ENCODE peak calls at places on chromosome 7, in five cellular contexts. One of them, this sample, is unnamed. For H3K4me1, the result is how much of the 10 kb centered on the place peaks cover.

GRCh38 chr7:140940866-140941265 is 16.1 kb upstream of the BRAF start:
- DNase-seq in hepatocyte: no peak
- DNase-seq in adrenal gland: no peak
- DNase-seq in spleen: no peak
- DNase-seq in transverse colon: no peak
- DNase-seq in this sample: no peak

GRCh38 chr7:129199406-129199805 is 11.0 kb downstream of the SMO start:
- DNase-seq in adrenal gland: no peak
- DNase-seq in spleen: no peak
- DNase-seq in hepatocyte: no peak
- DNase-seq in transverse colon: no peak
- DNase-seq in this sample: no peak

GRCh38 chr7:148173296-148173695 is 417.3 kb upstream of the C7orf33 start:
- DNase-seq in hepatocyte: no peak
- DNase-seq in spleen: no peak
- DNase-seq in transverse colon: no peak
- DNase-seq in adrenal gland: no peak
- DNase-seq in this sample: no peak

GRCh38 chr7:11332186-11332864 is 358.7 kb downstream of the PHF14 start:
- DNase-seq in hepatocyte: no peak
- DNase-seq in adrenal gland: no peak
- DNase-seq in spleen: no peak
- DNase-seq in transverse colon: no peak
- DNase-seq in this sample: no peak

GRCh38 chr7:70647801-70648491 is 484.0 kb upstream of the GALNT17 start:
- DNase-seq in transverse colon: peak
- DNase-seq in adrenal gland: no peak
- DNase-seq in hepatocyte: no peak
- DNase-seq in spleen: no peak
- DNase-seq in this sample: no peak

GRCh38 chr7:22675436-22675835 is 51.6 kb upstream of the IL6 start:
- DNase-seq in adrenal gland: peak
- DNase-seq in hepatocyte: no peak
- DNase-seq in spleen: no peak
- DNase-seq in transverse colon: no peak
- DNase-seq in this sample: no peak

GRCh38 chr7:6367701-6368211 is 80.0 kb downstream of the DAGLB start:
- DNase-seq in adrenal gland: no peak
- DNase-seq in spleen: peak
- DNase-seq in transverse colon: no peak
- DNase-seq in hepatocyte: peak
- DNase-seq in this sample: peak

GRCh38 chr7:143960813-143961610 is 6.4 kb downstream of the OR2F1 start:
- DNase-seq in transverse colon: peak
- DNase-seq in adrenal gland: no peak
- DNase-seq in hepatocyte: no peak
- DNase-seq in spleen: no peak
- DNase-seq in this sample: no peak

GRCh38 chr7:5501465-5501864 is 77.8 kb upstream of the TNRC18 start:
- DNase-seq in adrenal gland: no peak
- DNase-seq in spleen: no peak
- DNase-seq in hepatocyte: no peak
- DNase-seq in transverse colon: no peak
- DNase-seq in this sample: no peak

GRCh38 chr7:43119371-43120069 is 7.1 kb downstream of the HECW1 start:
- DNase-seq in transverse colon: no peak
- DNase-seq in hepatocyte: no peak
- DNase-seq in spleen: no peak
- DNase-seq in adrenal gland: no peak
- DNase-seq in this sample: no peak

GRCh38 chr7:83976302-83976701 is 218.3 kb downstream of the SEMA3A start:
- DNase-seq in spleen: no peak
- DNase-seq in hepatocyte: peak
- DNase-seq in adrenal gland: no peak
- DNase-seq in transverse colon: no peak
- DNase-seq in this sample: peak

GRCh38 chr7:140539466-140539865 is 60.2 kb upstream of the MKRN1 start:
- DNase-seq in spleen: peak
- DNase-seq in hepatocyte: no peak
- DNase-seq in transverse colon: no peak
- DNase-seq in adrenal gland: no peak
- DNase-seq in this sample: no peak

GRCh38 chr7:514651-515598 is 4.7 kb downstream of the PDGFA start:
- DNase-seq in transverse colon: peak
- DNase-seq in adrenal gland: no peak
- DNase-seq in hepatocyte: no peak
- DNase-seq in spleen: no peak
- DNase-seq in this sample: peak

DNA sequence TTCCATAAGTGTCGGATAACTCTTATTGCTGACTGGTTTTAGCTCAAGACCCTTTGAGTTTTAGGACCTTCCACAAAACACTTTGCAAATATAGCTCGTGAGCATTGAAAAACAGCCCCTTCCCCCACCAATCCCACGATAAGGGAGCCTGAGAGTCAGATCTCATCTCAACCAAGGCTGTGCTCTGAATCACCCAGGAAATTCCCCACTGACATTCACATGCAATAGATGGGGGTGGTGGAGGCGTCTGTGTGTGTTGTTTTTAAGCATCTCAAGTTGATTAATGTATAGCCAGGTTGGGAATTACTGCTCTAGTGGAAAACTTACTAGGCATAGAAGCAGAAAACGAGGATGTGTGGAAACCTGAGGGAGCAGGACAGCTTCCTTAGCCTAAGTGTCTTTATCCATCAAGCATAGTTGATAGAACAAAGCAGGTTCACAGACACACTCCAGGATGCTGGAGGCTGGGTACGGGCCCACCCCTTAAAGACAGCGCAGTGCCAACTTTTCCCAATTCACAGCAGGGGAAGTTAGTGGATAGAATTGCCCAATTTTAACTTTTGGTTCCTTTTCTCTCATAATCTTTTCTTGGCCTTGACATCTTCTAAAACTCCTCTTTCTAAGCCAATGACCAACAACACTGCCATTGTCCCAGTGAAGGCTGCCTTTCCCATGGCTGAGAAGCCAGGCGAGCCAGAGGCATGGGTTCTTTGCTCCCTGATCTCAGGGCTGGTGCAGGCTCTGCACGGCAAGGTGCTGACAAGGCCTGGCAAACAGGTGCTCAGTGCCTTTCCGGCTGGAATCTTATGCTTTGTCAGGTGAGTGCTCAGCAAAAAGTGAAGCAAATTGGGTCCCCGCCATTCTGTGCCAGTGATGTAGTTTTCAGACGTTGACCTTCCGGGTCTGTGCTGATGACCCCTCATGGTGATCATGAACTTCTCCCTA is 98.5 kb upstream of the INSIG1 start:
- DNase-seq in spleen: no peak
- DNase-seq in hepatocyte: no peak
- DNase-seq in adrenal gland: no peak
- DNase-seq in transverse colon: no peak
- DNase-seq in this sample: no peak
- H3K4me3 ChIP-seq in spleen: no peak
- H3K4me3 ChIP-seq in hepatocyte: no peak
- H3K4me3 ChIP-seq in adrenal gland: no peak
- H3K4me3 ChIP-seq in transverse colon: no peak
- H3K4me3 ChIP-seq in this sample: no peak

GRCh38 chr7:24576171-24577052 is 3.2 kb downstream of the PALS2 start:
- DNase-seq in spleen: no peak
- DNase-seq in transverse colon: no peak
- DNase-seq in adrenal gland: peak
- DNase-seq in hepatocyte: peak
- DNase-seq in this sample: peak

GRCh38 chr7:24573008-24573553 is at the start of gene PALS2:
- DNase-seq in transverse colon: peak
- DNase-seq in spleen: peak
- DNase-seq in adrenal gland: peak
- DNase-seq in hepatocyte: peak
- DNase-seq in this sample: peak

GRCh38 chr7:24572421-24573007 is 738 bp upstream of the PALS2 start:
- DNase-seq in adrenal gland: peak
- DNase-seq in hepatocyte: peak
- DNase-seq in spleen: peak
- DNase-seq in transverse colon: peak
- DNase-seq in this sample: peak

GRCh38 chr7:24573554-24574338 is 494 bp downstream of the PALS2 start:
- DNase-seq in transverse colon: peak
- DNase-seq in hepatocyte: peak
- DNase-seq in spleen: peak
- DNase-seq in adrenal gland: peak
- DNase-seq in this sample: peak

GRCh38 chr7:24574365-24574764 is 1.1 kb downstream of the PALS2 start:
- DNase-seq in hepatocyte: no peak
- DNase-seq in spleen: no peak
- DNase-seq in adrenal gland: no peak
- DNase-seq in transverse colon: no peak
- DNase-seq in this sample: peak
- H3K4me1 ChIP-seq in hepatocyte: under half
- H3K4me1 ChIP-seq in spleen: under half
- H3K4me1 ChIP-seq in adrenal gland: under half
- H3K4me1 ChIP-seq in transverse colon: under half
- H3K4me1 ChIP-seq in this sample: under half

DNA sequence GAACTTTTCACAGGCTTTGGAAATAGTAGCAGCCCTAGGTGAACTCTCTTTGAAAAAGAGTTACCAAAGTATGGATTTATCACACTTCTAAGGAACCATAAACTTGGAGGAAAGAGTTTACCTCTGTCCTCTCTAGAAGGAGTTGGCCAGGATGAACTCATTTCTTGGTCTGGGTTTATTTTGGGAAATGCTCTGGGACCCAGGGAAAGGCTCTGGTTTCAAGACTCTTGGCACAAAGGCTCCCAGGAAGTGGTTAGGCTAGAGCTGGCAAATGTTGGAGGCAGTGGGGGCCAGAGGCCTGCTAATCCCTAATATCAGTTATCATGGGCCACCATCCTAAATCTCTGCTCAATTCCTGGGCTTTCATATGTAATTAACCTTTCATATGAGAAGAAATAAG is 36.3 kb upstream of the CDK6 start:
- DNase-seq in hepatocyte: no peak
- DNase-seq in spleen: no peak
- DNase-seq in adrenal gland: no peak
- DNase-seq in transverse colon: no peak
- DNase-seq in this sample: peak
- H3K27ac ChIP-seq in hepatocyte: no peak
- H3K27ac ChIP-seq in spleen: no peak
- H3K27ac ChIP-seq in adrenal gland: no peak
- H3K27ac ChIP-seq in transverse colon: no peak
- H3K27ac ChIP-seq in this sample: no peak

GRCh38 chr7:157690833-157691382 is 354.1 kb downstream of the DNAJB6 start:
- DNase-seq in adrenal gland: peak
- DNase-seq in transverse colon: peak
- DNase-seq in spleen: peak
- DNase-seq in hepatocyte: no peak
- DNase-seq in this sample: peak
- H3K4me3 ChIP-seq in adrenal gland: no peak
- H3K4me3 ChIP-seq in transverse colon: no peak
- H3K4me3 ChIP-seq in spleen: no peak
- H3K4me3 ChIP-seq in hepatocyte: no peak
- H3K4me3 ChIP-seq in this sample: peak

DNA sequence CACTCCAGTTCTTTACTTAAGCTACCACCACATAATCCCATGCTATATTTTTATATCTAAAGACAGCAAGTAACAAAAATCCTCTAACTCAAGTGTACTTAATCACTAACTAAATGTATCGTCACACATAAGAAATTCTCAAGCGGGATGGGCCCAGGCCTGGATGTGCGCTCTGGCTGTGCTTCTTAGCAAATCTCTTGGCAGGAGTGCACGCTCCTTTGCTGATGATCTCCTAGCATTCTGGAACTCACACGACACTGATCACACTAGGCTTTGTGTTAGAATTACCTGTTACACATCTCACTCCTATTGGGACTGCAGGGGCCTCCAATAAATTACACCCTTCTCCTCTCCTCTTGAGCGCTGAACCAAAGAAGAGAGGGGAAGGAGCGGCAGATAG is 46.7 kb upstream of the CALD1 start:
- DNase-seq in adrenal gland: no peak
- DNase-seq in spleen: no peak
- DNase-seq in hepatocyte: no peak
- DNase-seq in transverse colon: no peak
- DNase-seq in this sample: no peak
- H3K4me1 ChIP-seq in adrenal gland: under half
- H3K4me1 ChIP-seq in spleen: under half
- H3K4me1 ChIP-seq in hepatocyte: under half
- H3K4me1 ChIP-seq in transverse colon: under half
- H3K4me1 ChIP-seq in this sample: under half

GRCh38 chr7:94497874-94498670 is 11.5 kb upstream of the CASD1 start:
- DNase-seq in spleen: no peak
- DNase-seq in adrenal gland: no peak
- DNase-seq in hepatocyte: no peak
- DNase-seq in transverse colon: no peak
- DNase-seq in this sample: no peak
- H3K27ac ChIP-seq in spleen: no peak
- H3K27ac ChIP-seq in adrenal gland: no peak
- H3K27ac ChIP-seq in hepatocyte: no peak
- H3K27ac ChIP-seq in transverse colon: no peak
- H3K27ac ChIP-seq in this sample: no peak

GRCh38 chr7:99379043-99379577 is 4.6 kb downstream of the ARPC1B start:
- DNase-seq in hepatocyte: peak
- DNase-seq in transverse colon: peak
- DNase-seq in spleen: peak
- DNase-seq in adrenal gland: peak
- DNase-seq in this sample: no peak

GRCh38 chr7:99381664-99382075 is 7.1 kb downstream of the ARPC1B start:
- DNase-seq in transverse colon: no peak
- DNase-seq in spleen: peak
- DNase-seq in hepatocyte: no peak
- DNase-seq in adrenal gland: peak
- DNase-seq in this sample: no peak

GRCh38 chr7:99383203-99383602 is 8.7 kb downstream of the ARPC1B start:
- DNase-seq in hepatocyte: no peak
- DNase-seq in transverse colon: no peak
- DNase-seq in spleen: no peak
- DNase-seq in adrenal gland: no peak
- DNase-seq in this sample: no peak

GRCh38 chr7:99380032-99380822 is 5.7 kb downstream of the ARPC1B start:
- DNase-seq in transverse colon: peak
- DNase-seq in spleen: peak
- DNase-seq in adrenal gland: peak
- DNase-seq in hepatocyte: no peak
- DNase-seq in this sample: no peak

GRCh38 chr7:99380823-99381663 is 6.5 kb downstream of the ARPC1B start:
- DNase-seq in spleen: peak
- DNase-seq in hepatocyte: no peak
- DNase-seq in transverse colon: peak
- DNase-seq in adrenal gland: peak
- DNase-seq in this sample: no peak
- H3K4me3 ChIP-seq in spleen: peak
- H3K4me3 ChIP-seq in hepatocyte: no peak
- H3K4me3 ChIP-seq in transverse colon: no peak
- H3K4me3 ChIP-seq in adrenal gland: no peak
- H3K4me3 ChIP-seq in this sample: no peak

DNA sequence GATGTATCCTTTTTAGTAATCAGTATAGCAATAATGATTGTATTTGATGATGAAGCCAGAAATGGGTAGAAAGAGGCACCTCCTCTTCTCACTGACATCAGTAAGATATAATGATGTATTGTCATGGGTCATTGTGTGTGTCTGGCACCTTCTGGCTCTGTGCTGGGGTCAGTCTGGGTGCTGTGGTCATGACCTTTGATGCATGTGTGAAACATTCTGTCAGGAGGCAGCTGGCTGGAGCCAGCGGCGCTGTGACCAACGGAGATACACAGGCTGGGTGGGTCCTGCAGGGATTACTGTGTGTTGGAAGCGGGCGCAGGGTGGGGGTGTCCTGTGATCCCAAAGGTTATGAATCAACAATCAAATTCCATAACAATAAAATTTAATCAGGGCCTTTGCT is 35.2 kb downstream of the EEPD1 start:
- DNase-seq in spleen: no peak
- DNase-seq in transverse colon: no peak
- DNase-seq in hepatocyte: no peak
- DNase-seq in adrenal gland: no peak
- DNase-seq in this sample: no peak
- H3K4me1 ChIP-seq in spleen: under half
- H3K4me1 ChIP-seq in transverse colon: under half
- H3K4me1 ChIP-seq in hepatocyte: under half
- H3K4me1 ChIP-seq in adrenal gland: under half
- H3K4me1 ChIP-seq in this sample: under half

This sample was measured in SJCRH30.